ENCODE peak calls at places on chromosomes 5 and 9, in five cellular contexts. L is Calu3, Z is fibroblast of lung, B is fibroblast of villous mesenchyme, H is bronchial epithelial cell. R is an unnamed sample.

GRCh38 chr5:138385660-138386059 is 33.2 kb downstream of the KDM3B start:
- DNase-seq in L (no peak), Z (peak), B (no peak), H (no peak), R (no peak)

GRCh38 chr5:42360061-42360460 is 63.2 kb upstream of the GHR start:
- DNase-seq in L (no peak), Z (peak), B (peak), H (peak), R (peak)

GRCh38 chr5:125316913-125317545 is 570.6 kb upstream of the ZNF608 start:
- DNase-seq in L (no peak), Z (no peak), B (peak), H (no peak), R (no peak)

GRCh38 chr9:34796924-34797323 is 87.0 kb upstream of the CCL21 start:
- DNase-seq in L (no peak), Z (no peak), B (no peak), H (peak), R (no peak)

GRCh38 chr5:150582281-150582791 is 58.1 kb upstream of the SYNPO start:
- DNase-seq in L (no peak), Z (peak), B (peak), H (no peak), R (peak)

GRCh38 chr5:2797981-2798380 is 46.5 kb upstream of the IRX2 start:
- DNase-seq in L (no peak), Z (peak), B (no peak), H (peak), R (no peak)

GRCh38 chr5:151086192-151086869 is 5.5 kb upstream of the TNIP1 start:
- DNase-seq in L (no peak), Z (no peak), B (no peak), H (peak), R (no peak)

GRCh38 chr5:146716636-146717035 is 161.9 kb downstream of the PPP2R2B start:
- DNase-seq in L (no peak), Z (peak), B (peak), H (peak), R (no peak)

GRCh38 chr5:141001466-141001853 is 35.2 kb downstream of the PCDHAC2 start:
- DNase-seq in L (peak), Z (no peak), B (no peak), H (peak), R (no peak)

GRCh38 chr5:53929596-53929995 is 369.2 kb downstream of the NDUFS4 start:
- DNase-seq in L (no peak), Z (no peak), B (no peak), H (no peak), R (no peak)

GRCh38 chr9:96513622-96514021 is 63.7 kb downstream of the HABP4 start:
- DNase-seq in L (no peak), Z (peak), B (peak), H (no peak), R (peak)

GRCh38 chr5:156414381-156414780 is 87.4 kb downstream of the SGCD start:
- DNase-seq in L (no peak), Z (peak), B (peak), H (no peak), R (peak)

GRCh38 chr9:107585465-107585864 is 95.9 kb upstream of the KLF4 start:
- DNase-seq in L (no peak), Z (no peak), B (no peak), H (no peak), R (no peak)

GRCh38 chr5:447501-447900 is 4.5 kb downstream of the EXOC3 start:
- DNase-seq in L (no peak), Z (no peak), B (no peak), H (no peak), R (no peak)

GRCh38 chr9:14345586-14346237 is 31.8 kb upstream of the NFIB start:
- DNase-seq in L (no peak), Z (no peak), B (no peak), H (no peak), R (no peak)

GRCh38 chr9:20941177-20941690 is 90.2 kb downstream of the HACD4 start:
- DNase-seq in L (peak), Z (peak), B (peak), H (peak), R (peak)

GRCh38 chr9:119368681-119369581 is at the start of gene BRINP1:
- DNase-seq in L (no peak), Z (peak), B (peak), H (no peak), R (peak)

GRCh38 chr5:93941897-93942296 is 200.5 kb upstream of the POU5F2 start:
- DNase-seq in L (no peak), Z (no peak), B (no peak), H (no peak), R (no peak)

GRCh38 chr9:12424243-12424642 is 268.9 kb upstream of the TYRP1 start:
- DNase-seq in L (no peak), Z (no peak), B (no peak), H (no peak), R (no peak)

GRCh38 chr9:79581794-79582193 is 10.0 kb downstream of the TLE4 start:
- DNase-seq in L (no peak), Z (peak), B (peak), H (peak), R (peak)

GRCh38 chr5:180673371-180674252 is 24.2 kb upstream of the FLT4 start:
- DNase-seq in L (no peak), Z (no peak), B (no peak), H (no peak), R (no peak)

GRCh38 chr5:39760385-39761198 is 335.8 kb upstream of the DAB2 start:
- DNase-seq in L (no peak), Z (peak), B (peak), H (peak), R (peak)

GRCh38 chr5:158943057-158943456 is 156.7 kb downstream of the EBF1 start:
- DNase-seq in L (peak), Z (peak), B (peak), H (peak), R (peak)

GRCh38 chr5:133941456-133942196 is 26.8 kb downstream of the C5orf15 start:
- DNase-seq in L (no peak), Z (no peak), B (no peak), H (no peak), R (no peak)

GRCh38 chr5:80140496-80140895 is 105.3 kb downstream of the THBS4 start:
- DNase-seq in L (no peak), Z (no peak), B (no peak), H (no peak), R (no peak)

GRCh38 chr5:142792012-142792864 is 22.1 kb downstream of the ARHGAP26 start:
- DNase-seq in L (no peak), Z (no peak), B (no peak), H (no peak), R (no peak)

GRCh38 chr5:173495225-173495904 is 121.1 kb downstream of the BOD1 start:
- DNase-seq in L (no peak), Z (no peak), B (peak), H (no peak), R (peak)

GRCh38 chr5:154203798-154204578 is 13.5 kb downstream of the GALNT10 start:
- DNase-seq in L (no peak), Z (no peak), B (no peak), H (no peak), R (no peak)

GRCh38 chr9:14760060-14760459 is 37.5 kb upstream of the CER1 start:
- DNase-seq in L (no peak), Z (no peak), B (no peak), H (no peak), R (no peak)

GRCh38 chr5:65624025-65624569 is at the start of gene TRIM23:
- DNase-seq in L (peak), Z (peak), B (peak), H (peak), R (peak)

GRCh38 chr5:157484768-157485167 is 24.8 kb downstream of the NIPAL4 start:
- DNase-seq in L (no peak), Z (no peak), B (peak), H (no peak), R (peak)

GRCh38 chr5:53343187-53343586 is 137.2 kb upstream of the FST start:
- DNase-seq in L (no peak), Z (peak), B (peak), H (peak), R (peak)

GRCh38 chr5:122517091-122517490 is 205.1 kb downstream of the SNCAIP start:
- DNase-seq in L (no peak), Z (no peak), B (no peak), H (no peak), R (no peak)

GRCh38 chr5:122515709-122516431 is 203.8 kb downstream of the SNCAIP start:
- DNase-seq in L (peak), Z (peak), B (peak), H (peak), R (peak)

GRCh38 chr5:122516432-122516743 is 204.4 kb downstream of the SNCAIP start:
- DNase-seq in L (no peak), Z (no peak), B (no peak), H (no peak), R (no peak)
- TF ChIP-seq CTCF in L (no peak), Z (no peak), B (no peak), H (no peak), R (no peak)

DNA sequence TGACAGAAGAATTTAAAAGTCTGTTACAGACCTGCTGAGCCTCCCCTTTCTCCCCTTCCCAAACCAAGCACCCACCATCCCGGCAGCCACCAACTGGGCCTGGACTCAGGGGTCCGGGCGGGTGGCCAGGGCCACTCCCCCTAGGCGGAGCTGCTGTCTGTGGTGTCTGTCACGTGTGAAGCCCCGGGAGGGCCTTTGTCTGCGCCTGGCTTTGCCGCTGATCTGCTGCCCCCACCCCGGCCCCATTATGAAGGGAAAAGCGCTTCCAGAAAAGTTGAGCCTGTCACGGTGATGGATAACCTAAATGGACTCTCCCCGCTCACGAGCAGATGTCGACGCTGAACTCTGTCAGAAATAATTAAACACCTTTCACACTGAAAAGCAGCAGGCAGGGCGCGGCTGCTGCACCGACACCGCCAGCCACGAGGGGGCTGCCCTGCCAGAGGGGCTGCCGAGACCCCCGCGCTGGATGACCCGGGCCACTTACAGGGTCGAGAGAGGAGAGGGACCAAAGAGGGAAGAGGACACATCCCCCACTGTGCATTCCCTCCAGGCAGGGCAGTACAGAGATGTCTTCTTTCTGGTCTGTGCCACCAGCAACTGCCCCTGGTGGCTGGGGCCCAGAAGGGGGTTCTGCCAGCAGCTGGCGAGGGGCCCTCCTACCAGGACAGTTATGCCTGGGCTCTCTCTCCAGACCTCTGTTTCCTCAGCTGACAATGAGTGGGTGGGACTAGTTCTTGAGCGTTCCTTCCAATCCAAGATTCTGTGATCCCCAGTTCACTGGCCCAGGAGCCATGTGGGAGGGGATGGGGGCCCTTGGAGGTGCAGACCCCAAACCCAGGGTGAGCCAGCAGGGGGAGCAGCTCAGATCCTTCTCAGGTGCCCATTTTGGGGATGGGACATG is 36.0 kb upstream of the BARHL1 start:
- DNase-seq in L (peak), Z (peak), B (peak), H (no peak), R (no peak)
- TF ChIP-seq CTCF in L (peak), Z (peak), B (peak), H (peak), R (peak)

GRCh38 chr9:136429683-136430590 is 9.7 kb downstream of the INPP5E start:
- DNase-seq in L (no peak), Z (no peak), B (no peak), H (no peak), R (no peak)
- TF ChIP-seq CTCF in L (no peak), Z (no peak), B (no peak), H (no peak), R (no peak)

DNA sequence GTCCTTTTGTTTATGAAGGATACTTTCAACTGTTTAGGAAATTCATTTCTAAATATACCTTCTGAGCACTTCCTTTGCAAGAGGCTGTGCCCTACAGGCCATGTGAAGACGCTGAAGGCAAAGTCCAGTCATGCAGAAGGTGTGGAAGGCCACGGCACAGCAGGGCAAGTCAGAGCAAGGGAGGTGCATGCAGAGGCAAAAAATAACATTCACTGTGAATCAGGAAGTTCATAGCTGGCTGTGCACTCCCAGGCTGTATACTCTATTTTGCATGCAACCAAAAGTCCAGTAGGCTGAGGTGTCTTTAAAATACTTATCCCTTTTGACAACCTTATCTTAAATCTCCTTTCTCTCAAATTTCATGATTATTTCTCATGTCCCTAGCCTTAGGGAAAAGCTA is 50.3 kb downstream of the GNAQ start:
- DNase-seq in L (peak), Z (peak), B (no peak), H (peak), R (no peak)
- TF ChIP-seq CTCF in L (no peak), Z (no peak), B (no peak), H (no peak), R (peak)